ENCODE peak calls at places on chromosomes 3 and 15, in four cellular contexts. S is NCI-H2081, F is cerebellum, B is astrocyte of the hippocampus. J is an unnamed sample.

GRCh38 chr15:55250951-55251350 is 38.7 kb downstream of the RAB27A start:
- DNase-seq in B (no peak), F (no peak), S (no peak), J (no peak)

GRCh38 chr15:61243984-61244593 is 15.0 kb upstream of the RORA start:
- DNase-seq in B (no peak), F (no peak), S (no peak), J (no peak)

GRCh38 chr15:67064607-67065530 is 533 bp upstream of the SMAD3 start:
- DNase-seq in F (no peak), S (no peak), B (no peak), J (no peak)

GRCh38 chr3:109642042-109642441 is 304.7 kb upstream of the DPPA4 start:
- DNase-seq in B (no peak), F (no peak), S (no peak), J (no peak)

GRCh38 chr15:70241031-70241430 is 143.3 kb upstream of the TLE3 start:
- DNase-seq in B (no peak), F (no peak), S (no peak), J (no peak)

GRCh38 chr3:64238971-64239667 is 13.9 kb upstream of the PRICKLE2 start:
- DNase-seq in S (no peak), B (peak), F (no peak), J (no peak)

GRCh38 chr3:182450942-182451607 is 342.2 kb upstream of the ATP11B start:
- DNase-seq in F (no peak), B (no peak), S (no peak), J (no peak)

GRCh38 chr3:52787672-52788625 is 6.6 kb upstream of the ITIH3 start:
- DNase-seq in F (peak), S (no peak), B (no peak), J (no peak)

GRCh38 chr3:185225080-185225479 is 28.8 kb downstream of the EHHADH start:
- DNase-seq in F (no peak), B (no peak), S (no peak), J (no peak)

GRCh38 chr3:112132975-112133448 is at the start of gene GCSAM:
- DNase-seq in B (no peak), S (no peak), F (no peak), J (peak)

GRCh38 chr3:40170395-40170794 is 139.1 kb upstream of the EIF1B start:
- DNase-seq in F (no peak), S (no peak), B (no peak), J (peak)

GRCh38 chr3:18393906-18394305 is 31.2 kb downstream of the SATB1 start:
- DNase-seq in S (no peak), B (peak), F (no peak), J (no peak)

GRCh38 chr3:30471076-30471475 is 135.3 kb upstream of the TGFBR2 start:
- DNase-seq in S (no peak), B (peak), F (no peak), J (no peak)

GRCh38 chr15:63401078-63401477 is 19.4 kb upstream of the CA12 start:
- DNase-seq in F (no peak), S (no peak), B (no peak), J (no peak)

GRCh38 chr3:55169608-55170010 is 241.8 kb upstream of the LRTM1 start:
- DNase-seq in F (no peak), B (peak), S (no peak), J (no peak)

GRCh38 chr3:73530030-73530411 is 94.7 kb downstream of the PDZRN3 start:
- DNase-seq in S (no peak), B (peak), F (no peak), J (no peak)

GRCh38 chr3:122101646-122102045 is 46.5 kb downstream of the CD86 start:
- DNase-seq in S (peak), F (no peak), B (peak), J (no peak)

J was measured in GM12864.